ENCODE peak calls at places on chromosome 18, in six cellular contexts. W is GM23248, E is lung, L is PC-3, P is mammary epithelial cell, K is AG04449. H is an unnamed sample.
A peak's percentile ranks its signal among the peaks of the same experiment; 100 is the strongest.

GRCh38 chr18:51751901-51752300 is 554.4 kb upstream of the MEX3C start:
- DNase-seq in W (peak; percentile 2), E (no peak), L (no peak), P (peak; percentile 43), K (no peak), H (no peak)

GRCh38 chr18:41370740-41371623 is 584.1 kb upstream of the PIK3C3 start:
- DNase-seq in W (no peak), E (no peak), L (no peak), P (no peak), K (no peak), H (no peak)

GRCh38 chr18:75548353-75548752 is 120.8 kb upstream of the SMIM21 start:
- DNase-seq in W (no peak), E (peak; percentile 24), L (no peak), P (no peak), K (no peak), H (no peak)

GRCh38 chr18:63823516-63824219 is 48.5 kb downstream of the SERPINB7 start:
- DNase-seq in W (peak; percentile 9), E (peak; percentile 39), L (peak; percentile 80), P (no peak), K (peak; percentile 61), H (no peak)

GRCh38 chr18:51936115-51936514 is 403.9 kb upstream of the DCC start:
- DNase-seq in W (no peak), E (no peak), L (no peak), P (no peak), K (no peak), H (no peak)

GRCh38 chr18:23143059-23143831 is 8.0 kb downstream of the CABLES1 start:
- DNase-seq in W (peak; percentile 63), E (peak; percentile 49), L (peak; percentile 74), P (peak; percentile 80), K (no peak), H (no peak)

GRCh38 chr18:77749189-77749588 is 499.5 kb downstream of the GALR1 start:
- DNase-seq in W (peak; percentile 12), E (no peak), L (peak; percentile 11), P (no peak), K (no peak), H (no peak)

GRCh38 chr18:72502671-72503431 is 41.3 kb downstream of the CBLN2 start:
- DNase-seq in W (no peak), E (no peak), L (no peak), P (no peak), K (no peak), H (no peak)

GRCh38 chr18:7789853-7790552 is 222.9 kb downstream of the PTPRM start:
- DNase-seq in W (peak; percentile 65), E (no peak), L (peak; percentile 65), P (peak; percentile 37), K (no peak), H (no peak)

GRCh38 chr18:26258711-26259110 is 32.5 kb downstream of the TAF4B start:
- DNase-seq in W (no peak), E (no peak), L (no peak), P (no peak), K (no peak), H (no peak)

GRCh38 chr18:52766002-52766540 is 426.1 kb downstream of the DCC start:
- DNase-seq in W (no peak), E (no peak), L (no peak), P (no peak), K (no peak), H (no peak)

GRCh38 chr18:52160652-52161051 is 179.3 kb upstream of the DCC start:
- DNase-seq in W (peak; percentile 2), E (no peak), L (peak; percentile 85), P (peak; percentile 94), K (no peak), H (peak; percentile 87)

GRCh38 chr18:29644276-29644675 is 1398.3 kb downstream of the DSC3 start:
- DNase-seq in W (peak; percentile 64), E (no peak), L (peak; percentile 90), P (peak; percentile 53), K (no peak), H (no peak)

GRCh38 chr18:63540131-63540530 is 2.0 kb upstream of the SERPINB12 start:
- DNase-seq in W (peak; percentile 47), E (no peak), L (peak; percentile 28), P (no peak), K (peak; percentile 59), H (peak; percentile 48)

GRCh38 chr18:77096936-77097886 is 35.4 kb downstream of the MBP start:
- DNase-seq in W (no peak), E (no peak), L (no peak), P (no peak), K (no peak), H (no peak)

GRCh38 chr18:67574749-67575148 is 58.2 kb upstream of the DSEL start:
- DNase-seq in W (no peak), E (no peak), L (no peak), P (no peak), K (no peak), H (no peak)

GRCh38 chr18:75253043-75253442 is 42.4 kb downstream of the TSHZ1 start:
- DNase-seq in W (no peak), E (no peak), L (no peak), P (no peak), K (no peak), H (no peak)

GRCh38 chr18:43893001-43893637 is 615.8 kb upstream of the SYT4 start:
- DNase-seq in W (peak; percentile 96), E (no peak), L (peak; percentile 69), P (peak; percentile 92), K (peak; percentile 69), H (no peak)

GRCh38 chr18:22551536-22552151 is 133.9 kb upstream of the CTAGE1 start:
- DNase-seq in W (peak; percentile 92), E (no peak), L (peak; percentile 95), P (peak; percentile 99), K (peak; percentile 82), H (peak; percentile 99)

GRCh38 chr18:7945882-7946281 is 378.8 kb downstream of the PTPRM start:
- DNase-seq in W (peak; percentile 96), E (no peak), L (peak; percentile 93), P (peak; percentile 84), K (peak; percentile 82), H (peak; percentile 72)

GRCh38 chr18:58909521-58909920 is 44.8 kb downstream of the ZNF532 start:
- DNase-seq in W (no peak), E (no peak), L (no peak), P (no peak), K (no peak), H (no peak)

GRCh38 chr18:31977270-31977872 is 34.4 kb upstream of the TRAPPC8 start:
- DNase-seq in W (peak; percentile 55), E (no peak), L (peak; percentile 9), P (peak; percentile 32), K (no peak), H (no peak)

GRCh38 chr18:2609604-2610003 is 38.2 kb downstream of the NDC80 start:
- DNase-seq in W (no peak), E (no peak), L (no peak), P (no peak), K (no peak), H (no peak)

GRCh38 chr18:45330170-45330594 is 285.1 kb upstream of the SLC14A2 start:
- DNase-seq in W (peak; percentile 70), E (peak; percentile 35), L (no peak), P (no peak), K (no peak), H (no peak)

GRCh38 chr18:72091369-72091768 is 452.8 kb downstream of the CBLN2 start:
- DNase-seq in W (no peak), E (no peak), L (no peak), P (no peak), K (no peak), H (no peak)

GRCh38 chr18:68449292-68449691 is 265.6 kb downstream of the TMX3 start:
- DNase-seq in W (peak; percentile 82), E (no peak), L (peak; percentile 74), P (peak; percentile 43), K (peak; percentile 89), H (no peak)

GRCh38 chr18:42131044-42131939 is 176.3 kb downstream of the PIK3C3 start:
- DNase-seq in W (no peak), E (no peak), L (no peak), P (no peak), K (no peak), H (no peak)

GRCh38 chr18:57154389-57154788 is 7.5 kb downstream of the BOD1L2 start:
- DNase-seq in W (no peak), E (no peak), L (no peak), P (no peak), K (no peak), H (no peak)

DNA sequence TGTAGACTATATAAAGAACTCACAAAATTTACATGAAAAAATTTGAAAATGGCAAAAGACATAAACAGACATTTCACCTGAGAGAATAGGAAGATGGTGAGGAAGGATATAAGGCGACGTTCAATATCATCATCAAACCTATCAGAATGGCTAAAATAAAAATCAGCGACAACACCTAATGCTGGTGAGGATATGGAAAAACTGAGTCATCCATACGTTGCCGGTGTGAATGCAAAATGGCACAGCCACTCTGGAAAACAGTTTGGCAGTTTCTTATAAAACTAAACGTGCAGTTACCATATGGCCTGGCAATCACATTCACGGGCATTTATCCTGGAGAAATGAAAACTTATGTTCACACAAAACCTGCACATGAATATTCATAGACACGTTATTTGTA is 63.2 kb upstream of the TXNDC2 start:
- DNase-seq in W (no peak), E (no peak), L (no peak), P (no peak), K (no peak), H (no peak)
- H3K4me3 ChIP-seq in W (no peak overlapping the region), E (no peak overlapping the region), L (no peak overlapping the region), P (no peak overlapping the region), K (no peak overlapping the region), H (no peak overlapping the region)

DNA sequence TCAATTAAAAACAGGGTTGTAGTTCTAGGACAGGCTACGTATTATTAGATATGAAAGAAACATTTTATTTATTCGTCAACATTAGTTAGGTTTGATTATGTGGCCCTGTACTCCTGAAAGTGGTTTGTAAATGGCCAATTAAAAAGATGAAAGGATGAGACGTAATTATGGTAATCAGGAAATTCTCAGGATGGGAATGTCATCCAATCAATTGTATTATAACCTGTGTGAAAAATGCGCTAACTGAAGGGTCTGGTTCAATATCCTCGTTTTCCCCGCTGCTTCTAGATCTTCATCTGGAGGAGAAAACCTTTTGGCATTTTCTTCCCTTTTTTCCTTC is 5.6 kb upstream of the C18orf32 start:
- DNase-seq in W (no peak), E (no peak), L (no peak), P (no peak), K (no peak), H (no peak)
- H3K4me3 ChIP-seq in W (no peak overlapping the region), E (no peak overlapping the region), L (peak overlapping the region; percentile 90), P (no peak overlapping the region), K (no peak overlapping the region), H (no peak overlapping the region)

GRCh38 chr18:35355140-35355618 is 11.0 kb upstream of the ZNF24 start:
- DNase-seq in W (peak; percentile 89), E (peak; percentile 73), L (peak; percentile 62), P (peak; percentile 68), K (peak; percentile 36), H (peak; percentile 47)
- H3K4me3 ChIP-seq in W (peak overlapping the region; percentile 55), E (no peak overlapping the region), L (peak overlapping the region; percentile 49), P (no peak overlapping the region), K (no peak overlapping the region), H (peak overlapping the region; percentile 10)

DNA sequence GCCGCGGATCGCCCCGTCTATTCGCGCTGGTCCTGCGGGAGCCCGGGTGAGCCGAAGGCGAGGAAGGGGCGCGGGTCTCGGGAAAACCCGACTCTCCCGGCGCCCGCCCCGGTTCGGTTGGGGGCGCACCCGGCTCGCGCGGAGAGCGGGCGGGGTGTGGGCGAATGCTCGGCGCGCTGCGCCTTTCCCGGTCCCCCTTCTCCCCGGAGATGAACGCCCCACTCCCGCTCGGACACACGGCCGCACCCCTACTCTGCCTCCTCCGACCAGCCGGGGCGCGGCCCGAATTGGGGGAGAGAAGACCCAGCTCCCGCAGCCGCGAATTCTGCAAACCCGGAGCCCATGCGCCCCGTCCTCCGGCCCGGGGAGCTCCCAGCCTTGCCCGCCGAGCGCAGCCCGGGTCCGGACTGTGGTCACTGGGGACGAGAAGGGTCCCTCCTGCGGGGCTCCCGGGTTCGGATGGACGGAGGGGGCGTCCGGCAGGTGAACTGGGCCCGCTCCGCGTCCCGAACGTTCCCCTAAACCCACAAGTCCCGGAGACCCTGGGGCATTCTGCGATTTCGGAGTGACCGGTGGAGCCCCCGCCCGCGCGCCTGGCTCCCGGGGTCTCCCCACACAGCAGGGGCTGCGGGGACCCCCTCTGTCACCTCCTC is 734 bp downstream of the KCNG2 start:
- DNase-seq in W (no peak), E (no peak), L (no peak), P (no peak), K (no peak), H (no peak)
- H3K4me3 ChIP-seq in W (no peak overlapping the region), E (peak overlapping the region; percentile 13), L (no peak overlapping the region), P (no peak overlapping the region), K (no peak overlapping the region), H (no peak overlapping the region)